ENCODE peak calls at places on chromosomes 3 and 15, in four cellular contexts. Y is iris pigment epithelial cell, D is putamen, B is germinal center. U is an unnamed sample.

GRCh38 chr3:149625795-149626194 is 32.0 kb downstream of the WWTR1 start:
- DNase-seq in Y (no peak), D (no peak), B (no peak), U (no peak)

GRCh38 chr3:123678108-123678511 is 93.3 kb upstream of the HACD2 start:
- DNase-seq in Y (peak; percentile 87), D (no peak), B (no peak), U (peak; percentile 76)

GRCh38 chr3:193992062-193992461 is 143.9 kb upstream of the HES1 start:
- DNase-seq in Y (no peak), D (no peak), B (no peak), U (no peak)

GRCh38 chr3:8767667-8768363 is 1.6 kb downstream of the OXTR start:
- DNase-seq in Y (peak; percentile 43), D (peak; percentile 30), B (peak; percentile 67), U (no peak)

GRCh38 chr3:114551770-114552526 is 258.1 kb downstream of the TIGIT start:
- DNase-seq in Y (peak; percentile 81), D (no peak), B (no peak), U (peak; percentile 77)

GRCh38 chr3:130548356-130548755 is 31.4 kb downstream of the COL6A6 start:
- DNase-seq in Y (no peak), D (no peak), B (no peak), U (no peak)

GRCh38 chr3:77563012-77563411 is 523.1 kb downstream of the ROBO2 start:
- DNase-seq in Y (no peak), D (no peak), B (no peak), U (no peak)

GRCh38 chr3:85567074-85567676 is 608.4 kb downstream of the CADM2 start:
- DNase-seq in Y (peak; percentile 51), D (peak; percentile 52), B (peak; percentile 1), U (no peak)

GRCh38 chr3:143035466-143036214 is 34.3 kb downstream of the U2SURP start:
- DNase-seq in Y (peak; percentile 76), D (no peak), B (no peak), U (peak; percentile 44)

GRCh38 chr3:65350786-65351476 is 663.1 kb upstream of the ADAMTS9 start:
- DNase-seq in Y (no peak), D (no peak), B (no peak), U (no peak)

GRCh38 chr3:122660575-122660974 is 20.1 kb upstream of the PARP14 start:
- DNase-seq in Y (no peak), D (no peak), B (no peak), U (no peak)

GRCh38 chr3:68988740-68989139 is 24.7 kb downstream of the EOGT start:
- DNase-seq in Y (peak; percentile 85), D (no peak), B (no peak), U (peak; percentile 12)

GRCh38 chr15:45268135-45268534 is 16.1 kb downstream of the SLC28A2 start:
- DNase-seq in Y (no peak), D (no peak), B (no peak), U (no peak)

GRCh38 chr3:195260286-195260905 is 10.6 kb downstream of the XXYLT1 start:
- DNase-seq in Y (peak; percentile 7), D (no peak), B (no peak), U (peak; percentile 45)

GRCh38 chr15:64092864-64093626 is 593 bp downstream of the CIAO2A start:
- DNase-seq in Y (peak; percentile 83), D (no peak), B (peak; percentile 45), U (peak; percentile 80)

GRCh38 chr3:69422751-69423150 is 36.9 kb upstream of the FRMD4B start:
- DNase-seq in Y (peak; percentile 46), D (no peak), B (no peak), U (peak; percentile 21)

GRCh38 chr3:23183731-23184130 is 19.4 kb upstream of the UBE2E2 start:
- DNase-seq in Y (peak; percentile 56), D (no peak), B (no peak), U (peak; percentile 64)

GRCh38 chr15:101152914-101153313 is 98.9 kb downstream of the CHSY1 start:
- DNase-seq in Y (no peak), D (no peak), B (peak; percentile 54), U (peak; percentile 12)

GRCh38 chr3:24235121-24235520 is 259.5 kb downstream of the THRB start:
- DNase-seq in Y (peak; percentile 56), D (no peak), B (no peak), U (peak; percentile 40)

GRCh38 chr3:140170612-140171011 is 235.6 kb downstream of the CLSTN2 start:
- DNase-seq in Y (no peak), D (no peak), B (no peak), U (no peak)

GRCh38 chr3:63364495-63364894 is 86.4 kb downstream of the SYNPR start:
- DNase-seq in Y (peak; percentile 52), D (no peak), B (no peak), U (peak; percentile 17)

GRCh38 chr3:141236351-141236750 is 4.7 kb downstream of the PXYLP1 start:
- DNase-seq in Y (no peak), D (no peak), B (no peak), U (no peak)

GRCh38 chr15:101427606-101428487 is 61.7 kb downstream of the PCSK6 start:
- DNase-seq in Y (no peak), D (no peak), B (no peak), U (no peak)

GRCh38 chr3:120780977-120781376 is 38.4 kb downstream of the GTF2E1 start:
- DNase-seq in Y (peak; percentile 94), D (no peak), B (no peak), U (peak; percentile 85)

GRCh38 chr15:92780816-92781215 is 119.3 kb upstream of the CHD2 start:
- DNase-seq in Y (no peak), D (peak; percentile 74), B (no peak), U (no peak)

GRCh38 chr3:59265566-59265965 is 215.7 kb upstream of the CFAP20DC start:
- DNase-seq in Y (peak; percentile 52), D (no peak), B (no peak), U (peak; percentile 42)

GRCh38 chr3:115624029-115624645 is 827 bp downstream of the GAP43 start:
- DNase-seq in Y (no peak), D (no peak), B (no peak), U (no peak)

GRCh38 chr15:44092221-44092620 is 102.8 kb downstream of the FRMD5 start:
- DNase-seq in Y (peak; percentile 28), D (peak; percentile 25), B (no peak), U (no peak)

GRCh38 chr15:53530762-53531161 is 228.7 kb downstream of the WDR72 start:
- DNase-seq in Y (no peak), D (no peak), B (no peak), U (no peak)

GRCh38 chr3:58386966-58387365 is 46.7 kb downstream of the PDHB start:
- DNase-seq in Y (peak; percentile 93), D (peak; percentile 93), B (no peak), U (peak; percentile 97)

GRCh38 chr15:39285663-39286062 is 295.2 kb upstream of the THBS1 start:
- DNase-seq in Y (no peak), D (no peak), B (no peak), U (peak; percentile 24)

GRCh38 chr3:170488802-170489201 is 70.1 kb downstream of the CLDN11 start:
- DNase-seq in Y (peak; percentile 81), D (no peak), B (no peak), U (peak; percentile 63)

GRCh38 chr3:142863965-142864924 is 24.6 kb downstream of the PCOLCE2 start:
- DNase-seq in Y (no peak), D (no peak), B (no peak), U (no peak)

GRCh38 chr3:47731066-47731465 is 50.6 kb downstream of the SMARCC1 start:
- DNase-seq in Y (no peak), D (no peak), B (no peak), U (no peak)